ENCODE peak calls at places on chromosomes 7 and 10, in eight cellular contexts. N is lung, C is cardiac muscle cell, D is heart right ventricle, R is H9, P is upper lobe of left lung, L is SK-N-MC, M is adipocyte. X is an unnamed sample.

GRCh38 chr10:3782456-3783312 is 2.3 kb downstream of the KLF6 start:
- DNase-seq in M (peak; percentile 94), L (no peak), N (peak; percentile 71), C (peak; percentile 43), R (peak; percentile 33), P (no peak), D (peak; percentile 48), X (peak; percentile 34)

GRCh38 chr10:69866246-69866687 is 64.6 kb downstream of the COL13A1 start:
- DNase-seq in M (peak; percentile 66), P (no peak), N (no peak), D (no peak), L (no peak), C (no peak), R (no peak), X (no peak)

GRCh38 chr10:61343781-61344180 is 109.4 kb downstream of the TMEM26 start:
- DNase-seq in N (no peak), M (no peak), P (no peak), D (no peak), L (no peak), C (no peak), R (no peak), X (no peak)

GRCh38 chr7:82166666-82167065 is 276.9 kb downstream of the CACNA2D1 start:
- DNase-seq in M (no peak), D (no peak), N (no peak), L (no peak), P (no peak), C (no peak), R (no peak), X (no peak)

GRCh38 chr7:39592586-39592985 is 26.4 kb downstream of the YAE1 start:
- DNase-seq in N (no peak), L (no peak), P (no peak), C (no peak), R (no peak), M (peak; percentile 66), D (no peak), X (no peak)

GRCh38 chr10:68989317-68989990 is 851 bp downstream of the KIFBP start:
- DNase-seq in D (no peak), C (no peak), L (no peak), P (no peak), N (no peak), R (no peak), M (peak; percentile 56), X (no peak)

GRCh38 chr10:14873090-14873760 is 5.4 kb upstream of the SUV39H2 start:
- DNase-seq in C (no peak), M (peak; percentile 18), R (no peak), L (no peak), N (no peak), P (no peak), D (no peak), X (no peak)

GRCh38 chr7:96996111-96996936 is 9.0 kb upstream of the DLX6 start:
- DNase-seq in D (no peak), N (no peak), M (no peak), C (no peak), R (peak; percentile 73), L (no peak), P (peak; percentile 62), X (no peak)

GRCh38 chr7:46156835-46157234 is 235.8 kb upstream of the IGFBP3 start:
- DNase-seq in M (no peak), C (no peak), P (no peak), R (no peak), L (no peak), N (no peak), D (no peak), X (no peak)

GRCh38 chr7:20442951-20443350 is 112.3 kb downstream of the ITGB8 start:
- DNase-seq in D (no peak), P (no peak), M (no peak), N (no peak), C (no peak), L (no peak), R (no peak), X (no peak)

GRCh38 chr10:128125416-128125943 is 743 bp downstream of the MKI67 start:
- DNase-seq in D (no peak), P (peak; percentile 86), M (peak; percentile 32), C (no peak), L (no peak), R (no peak), N (no peak), X (no peak)

GRCh38 chr10:59808896-59809643 is 55.8 kb upstream of the MRLN start:
- DNase-seq in N (peak; percentile 75), L (no peak), M (peak; percentile 13), D (peak; percentile 74), C (peak; percentile 69), P (no peak), R (peak; percentile 74), X (peak; percentile 24)

GRCh38 chr10:43294241-43294658 is 27.4 kb upstream of the RASGEF1A start:
- DNase-seq in M (no peak), C (no peak), N (no peak), D (no peak), P (no peak), R (no peak), L (no peak), X (peak; percentile 31)

GRCh38 chr10:23742368-23742767 is 303.5 kb downstream of the OTUD1 start:
- DNase-seq in M (no peak), C (no peak), L (no peak), N (no peak), P (no peak), R (no peak), D (no peak), X (no peak)

GRCh38 chr7:64613653-64614052 is 50.8 kb upstream of the ZNF680 start:
- DNase-seq in P (no peak), C (no peak), M (no peak), D (no peak), N (no peak), L (no peak), R (no peak), X (no peak)

GRCh38 chr7:64612452-64612851 is 49.6 kb upstream of the ZNF680 start:
- DNase-seq in D (no peak), N (no peak), P (no peak), C (no peak), M (no peak), R (no peak), L (no peak), X (no peak)

GRCh38 chr7:64608116-64608910 is 45.4 kb upstream of the ZNF680 start:
- DNase-seq in D (no peak), M (no peak), C (no peak), P (no peak), L (no peak), N (no peak), R (no peak), X (no peak)

GRCh38 chr7:64611717-64612116 is 48.8 kb upstream of the ZNF680 start:
- DNase-seq in R (no peak), M (no peak), L (no peak), C (no peak), N (no peak), D (no peak), P (no peak), X (no peak)

GRCh38 chr7:64610997-64611396 is 48.1 kb upstream of the ZNF680 start:
- DNase-seq in L (no peak), R (no peak), M (no peak), C (no peak), N (no peak), P (no peak), D (no peak), X (no peak)
- H3K9me3 ChIP-seq in L (no peaks in the 10 kb centered on the region), R (peaks cover 100% of the 10 kb centered on the region), M (peaks cover 3% of the 10 kb centered on the region), C (no peaks in the 10 kb centered on the region), N (peaks cover 2% of the 10 kb centered on the region), P (no peaks in the 10 kb centered on the region), D (no peaks in the 10 kb centered on the region), X (no peaks in the 10 kb centered on the region)

GRCh38 chr7:158022601-158023000 is 565.0 kb downstream of the PTPRN2 start:
- DNase-seq in C (no peak), P (peak; percentile 18), L (no peak), N (no peak), D (no peak), R (no peak), M (no peak), X (no peak)

GRCh38 chr7:158020706-158021095 is 566.9 kb downstream of the PTPRN2 start:
- DNase-seq in R (no peak), P (no peak), M (no peak), C (no peak), N (no peak), L (no peak), D (no peak), X (no peak)

GRCh38 chr7:158019726-158020705 is 567.6 kb downstream of the PTPRN2 start:
- DNase-seq in D (no peak), M (no peak), C (no peak), L (no peak), P (peak; percentile 65), N (no peak), R (no peak), X (no peak)

GRCh38 chr7:158023157-158023556 is 564.5 kb downstream of the PTPRN2 start:
- DNase-seq in P (no peak), C (no peak), L (no peak), R (no peak), M (no peak), N (no peak), D (no peak), X (no peak)

DNA sequence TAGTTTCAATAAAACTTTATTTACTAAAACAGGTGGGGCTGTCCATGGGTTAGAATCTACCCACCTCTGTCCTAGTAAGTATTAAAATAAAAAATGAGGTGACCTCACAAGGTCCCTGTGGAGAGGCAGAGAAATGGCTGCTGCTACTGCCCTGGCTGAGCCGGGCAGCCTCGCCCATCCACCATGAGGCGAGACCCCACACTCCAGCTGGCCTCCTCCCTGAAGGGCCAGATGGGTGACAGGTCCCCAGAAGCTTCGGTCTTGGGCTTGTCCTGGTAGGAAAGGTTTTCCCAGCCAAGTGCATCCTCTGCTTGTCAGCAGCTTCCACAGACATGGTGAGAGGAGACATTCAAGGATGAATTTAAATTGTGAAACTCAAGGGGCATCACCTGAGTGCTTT is 565.8 kb downstream of the PTPRN2 start:
- DNase-seq in R (no peak), L (no peak), D (no peak), N (no peak), M (no peak), C (no peak), P (no peak), X (no peak)
- H3K9me3 ChIP-seq in R (no peaks in the 10 kb centered on the region), L (no peaks in the 10 kb centered on the region), D (no peaks in the 10 kb centered on the region), N (no peaks in the 10 kb centered on the region), M (no peaks in the 10 kb centered on the region), C (no peaks in the 10 kb centered on the region), P (no peaks in the 10 kb centered on the region), X (no peaks in the 10 kb centered on the region)

GRCh38 chr10:20105236-20105635 is 289.0 kb downstream of the PLXDC2 start:
- DNase-seq in N (no peak), C (no peak), M (no peak), R (no peak), D (no peak), P (no peak), L (no peak), X (no peak)
- H3K9me3 ChIP-seq in N (no peaks in the 10 kb centered on the region), C (no peaks in the 10 kb centered on the region), M (no peaks in the 10 kb centered on the region), R (no peaks in the 10 kb centered on the region), D (no peaks in the 10 kb centered on the region), P (no peaks in the 10 kb centered on the region), L (no peaks in the 10 kb centered on the region), X (no peaks in the 10 kb centered on the region)

DNA sequence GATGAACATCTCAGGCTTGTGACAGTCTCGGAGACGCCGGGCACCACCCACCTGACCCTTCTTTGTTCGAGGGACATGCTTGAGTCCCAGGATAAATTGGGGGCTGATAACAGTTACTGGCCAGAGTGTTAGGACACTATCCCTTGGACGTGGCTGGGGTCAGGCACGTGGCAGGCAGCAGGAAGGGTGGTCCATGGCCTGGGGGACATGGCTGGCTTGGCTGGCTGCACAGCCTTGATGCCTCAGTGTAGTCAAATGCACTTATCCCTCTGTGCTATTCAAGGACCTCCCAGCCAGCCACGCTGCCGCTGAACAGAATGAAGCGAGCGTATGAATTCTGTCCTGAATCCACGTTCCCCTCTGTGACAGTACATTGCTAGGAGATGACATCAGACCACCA is 662.0 kb upstream of the FOXK1 start:
- DNase-seq in L (no peak), M (no peak), P (no peak), R (no peak), D (no peak), C (no peak), N (no peak), X (no peak)
- H3K9me3 ChIP-seq in L (peaks cover 6% of the 10 kb centered on the region), M (peaks cover 3% of the 10 kb centered on the region), P (no peaks in the 10 kb centered on the region), R (peaks cover 5% of the 10 kb centered on the region), D (no peaks in the 10 kb centered on the region), C (no peaks in the 10 kb centered on the region), N (peaks cover 19% of the 10 kb centered on the region), X (no peaks in the 10 kb centered on the region)

X was measured in T-helper 17 cell.